ENCODE peak calls at places on chromosomes 12 and 14, in ten cellular contexts. Q is HuH-7; E is activated CD4-positive, alpha-beta T cell treated with anti-CD3 and anti-CD28 coated beads, Interleukin-2, amount 50 U/mL, for 1 hour; D is retina; V is activated naive CD4-positive, alpha-beta T cell; J is epithelial cell of esophagus; R is anterior cingulate cortex; S is LoVo; Y is lower leg skin; Z is GM06990. G is an unnamed sample.

GRCh38 chr14:59274991-59275391 is 86.5 kb downstream of the DAAM1 start:
- DNase-seq in D (peak; percentile 54), Q (no peak), Z (peak; percentile 37), V (no peak), R (no peak), Y (no peak), S (no peak), E (no peak), J (peak; percentile 47), G (no peak)

GRCh38 chr14:97851438-97851995 is 1054.3 kb downstream of the VRK1 start:
- DNase-seq in Z (no peak), V (no peak), Y (no peak), D (peak; percentile 16), J (no peak), Q (no peak), S (no peak), E (no peak), R (no peak), G (no peak)

GRCh38 chr12:116040412-116040811 is 237.1 kb downstream of the MED13L start:
- DNase-seq in Y (no peak), E (no peak), Z (no peak), R (no peak), D (no peak), Q (no peak), J (no peak), S (no peak), V (no peak), G (no peak)

GRCh38 chr12:12035229-12035628 is 35.5 kb upstream of the BCL2L14 start:
- DNase-seq in E (no peak), Q (no peak), S (no peak), J (no peak), V (no peak), Z (no peak), Y (no peak), R (no peak), D (no peak), G (no peak)

GRCh38 chr12:116619246-116619645 is 60.1 kb downstream of the MAP1LC3B2 start:
- DNase-seq in R (no peak), D (no peak), E (no peak), Y (no peak), S (no peak), J (no peak), V (no peak), Z (no peak), Q (no peak), G (no peak)

GRCh38 chr12:116601524-116601923 is 42.3 kb downstream of the MAP1LC3B2 start:
- DNase-seq in Q (no peak), Y (no peak), J (peak; percentile 74), V (no peak), E (no peak), S (no peak), R (no peak), Z (no peak), D (no peak), G (no peak)

GRCh38 chr14:88669346-88669745 is 106.5 kb downstream of the ZC3H14 start:
- DNase-seq in S (no peak), V (no peak), Z (no peak), Y (no peak), E (no peak), R (no peak), Q (no peak), D (no peak), J (no peak), G (no peak)

GRCh38 chr12:25386823-25387134 is 136.1 kb upstream of the KRAS start:
- DNase-seq in D (no peak), Z (no peak), Y (peak; percentile 86), J (no peak), R (no peak), S (no peak), E (no peak), V (no peak), Q (peak; percentile 32), G (no peak)

GRCh38 chr12:44960856-44961255 is 84.7 kb upstream of the NELL2 start:
- DNase-seq in E (no peak), Q (peak; percentile 23), Y (no peak), S (no peak), R (no peak), D (no peak), Z (no peak), V (no peak), J (no peak), G (no peak)